ENCODE peak calls at places on chromosome X, in five cellular contexts. One of them, this sample, is unnamed.

GRCh38 chrX:74420194-74421035 is 878 bp upstream of the SLC16A2 start:
- DNase-seq in trophoblast cell: peak; percentile 61
- DNase-seq in K562: no peak
- DNase-seq in keratinocyte: no peak
- DNase-seq in H9: peak; percentile 76
- DNase-seq in this sample: no peak

GRCh38 chrX:9144643-9145290 is 110.8 kb upstream of the FAM9B start:
- DNase-seq in trophoblast cell: peak; percentile 15
- DNase-seq in K562: no peak
- DNase-seq in keratinocyte: no peak
- DNase-seq in H9: no peak
- DNase-seq in this sample: no peak

GRCh38 chrX:16250296-16250695 is 83.0 kb downstream of the MAGEB17 start:
- DNase-seq in trophoblast cell: no peak
- DNase-seq in K562: no peak
- DNase-seq in keratinocyte: no peak
- DNase-seq in H9: no peak
- DNase-seq in this sample: no peak

GRCh38 chrX:17183566-17183965 is 191.4 kb upstream of the NHS start:
- DNase-seq in trophoblast cell: peak; percentile 64
- DNase-seq in K562: no peak
- DNase-seq in keratinocyte: no peak
- DNase-seq in H9: no peak
- DNase-seq in this sample: no peak

GRCh38 chrX:97199501-97199900 is 315.8 kb downstream of the RPA4 start:
- DNase-seq in trophoblast cell: no peak
- DNase-seq in K562: no peak
- DNase-seq in keratinocyte: no peak
- DNase-seq in H9: no peak
- DNase-seq in this sample: no peak

GRCh38 chrX:18353931-18354368 is 538 bp downstream of the SCML2 start:
- DNase-seq in trophoblast cell: no peak
- DNase-seq in K562: peak; percentile 52
- DNase-seq in keratinocyte: no peak
- DNase-seq in H9: peak; percentile 54
- DNase-seq in this sample: peak; percentile 23

GRCh38 chrX:49041683-49042529 is 1.3 kb downstream of the TFE3 start:
- DNase-seq in trophoblast cell: peak; percentile 39
- DNase-seq in K562: peak; percentile 38
- DNase-seq in keratinocyte: no peak
- DNase-seq in H9: no peak
- DNase-seq in this sample: no peak

GRCh38 chrX:40514376-40514775 is 66.4 kb upstream of the ATP6AP2 start:
- DNase-seq in trophoblast cell: peak; percentile 42
- DNase-seq in K562: peak; percentile 43
- DNase-seq in keratinocyte: no peak
- DNase-seq in H9: no peak
- DNase-seq in this sample: no peak

GRCh38 chrX:14027511-14028019 is 2.1 kb downstream of the GEMIN8 start:
- DNase-seq in trophoblast cell: peak; percentile 6
- DNase-seq in K562: peak; percentile 39
- DNase-seq in keratinocyte: peak; percentile 77
- DNase-seq in H9: no peak
- DNase-seq in this sample: no peak

GRCh38 chrX:40199704-40200103 is 101.9 kb upstream of the BCOR start:
- DNase-seq in trophoblast cell: peak; percentile 34
- DNase-seq in K562: no peak
- DNase-seq in keratinocyte: no peak
- DNase-seq in H9: no peak
- DNase-seq in this sample: no peak

GRCh38 chrX:8738588-8739189 is 6.8 kb upstream of the ANOS1 start:
- DNase-seq in trophoblast cell: peak; percentile 74
- DNase-seq in K562: peak; percentile 48
- DNase-seq in keratinocyte: no peak
- DNase-seq in H9: no peak
- DNase-seq in this sample: no peak

GRCh38 chrX:39492495-39493162 is 605.1 kb downstream of the BCOR start:
- DNase-seq in trophoblast cell: no peak
- DNase-seq in K562: no peak
- DNase-seq in keratinocyte: no peak
- DNase-seq in H9: no peak
- DNase-seq in this sample: no peak

GRCh38 chrX:97898798-97899197 is 1015.1 kb downstream of the RPA4 start:
- DNase-seq in trophoblast cell: peak; percentile 51
- DNase-seq in K562: no peak
- DNase-seq in keratinocyte: no peak
- DNase-seq in H9: no peak
- DNase-seq in this sample: no peak

GRCh38 chrX:140661657-140662056 is 47.9 kb upstream of the LINC00632 start:
- DNase-seq in trophoblast cell: no peak
- DNase-seq in K562: no peak
- DNase-seq in keratinocyte: no peak
- DNase-seq in H9: no peak
- DNase-seq in this sample: no peak

GRCh38 chrX:150365051-150365952 is 2.2 kb downstream of the MAMLD1 start:
- DNase-seq in trophoblast cell: peak; percentile 46
- DNase-seq in K562: peak; percentile 34
- DNase-seq in keratinocyte: no peak
- DNase-seq in H9: peak; percentile 71
- DNase-seq in this sample: no peak

GRCh38 chrX:79130857-79131256 is 13.6 kb upstream of the GPR174 start:
- DNase-seq in trophoblast cell: no peak
- DNase-seq in K562: no peak
- DNase-seq in keratinocyte: no peak
- DNase-seq in H9: peak; percentile 24
- DNase-seq in this sample: peak; percentile 43

GRCh38 chrX:47878198-47878597 is 41.5 kb downstream of the ZNF81 start:
- DNase-seq in trophoblast cell: no peak
- DNase-seq in K562: no peak
- DNase-seq in keratinocyte: no peak
- DNase-seq in H9: no peak
- DNase-seq in this sample: no peak

GRCh38 chrX:12370444-12371089 is 232.3 kb downstream of the FRMPD4 start:
- DNase-seq in trophoblast cell: peak; percentile 74
- DNase-seq in K562: no peak
- DNase-seq in keratinocyte: no peak
- DNase-seq in H9: no peak
- DNase-seq in this sample: no peak

GRCh38 chrX:78024349-78025108 is 55.1 kb upstream of the PGAM4 start:
- DNase-seq in trophoblast cell: peak; percentile 50
- DNase-seq in K562: peak; percentile 56
- DNase-seq in keratinocyte: peak; percentile 9
- DNase-seq in H9: peak; percentile 37
- DNase-seq in this sample: no peak

GRCh38 chrX:10325606-10326005 is 168.8 kb downstream of the CLCN4 start:
- DNase-seq in trophoblast cell: no peak
- DNase-seq in K562: no peak
- DNase-seq in keratinocyte: no peak
- DNase-seq in H9: no peak
- DNase-seq in this sample: no peak

GRCh38 chrX:682892-683291 is 52.3 kb downstream of the SHOX start:
- DNase-seq in trophoblast cell: no peak
- DNase-seq in K562: no peak
- DNase-seq in keratinocyte: no peak
- DNase-seq in H9: no peak
- DNase-seq in this sample: no peak

GRCh38 chrX:149630681-149631292 is 805 bp downstream of the TMEM185A start:
- DNase-seq in trophoblast cell: peak; percentile 8
- DNase-seq in K562: peak; percentile 33
- DNase-seq in keratinocyte: no peak
- DNase-seq in H9: no peak
- DNase-seq in this sample: no peak

GRCh38 chrX:77894921-77895886 is at the start of gene MAGT1:
- DNase-seq in trophoblast cell: peak; percentile 99
- DNase-seq in K562: peak; percentile 96
- DNase-seq in keratinocyte: peak; percentile 71
- DNase-seq in H9: peak; percentile 96
- DNase-seq in this sample: peak; percentile 94

GRCh38 chrX:110514498-110514897 is 155.8 kb downstream of the RTL9 start:
- DNase-seq in trophoblast cell: no peak
- DNase-seq in K562: no peak
- DNase-seq in keratinocyte: no peak
- DNase-seq in H9: no peak
- DNase-seq in this sample: no peak

GRCh38 chrX:51496501-51497291 is at the start of gene NUDT11:
- DNase-seq in trophoblast cell: peak; percentile 44
- DNase-seq in K562: peak; percentile 44
- DNase-seq in keratinocyte: no peak
- DNase-seq in H9: peak; percentile 77
- DNase-seq in this sample: peak; percentile 63

GRCh38 chrX:35461164-35461563 is 337.0 kb upstream of the MAGEB16 start:
- DNase-seq in trophoblast cell: no peak
- DNase-seq in K562: no peak
- DNase-seq in keratinocyte: no peak
- DNase-seq in H9: no peak
- DNase-seq in this sample: no peak

GRCh38 chrX:45758738-45759397 is 558.2 kb upstream of the DIPK2B start:
- DNase-seq in trophoblast cell: no peak
- DNase-seq in K562: no peak
- DNase-seq in keratinocyte: no peak
- DNase-seq in H9: no peak
- DNase-seq in this sample: no peak

GRCh38 chrX:45755719-45756118 is 555.0 kb upstream of the DIPK2B start:
- DNase-seq in trophoblast cell: no peak
- DNase-seq in K562: no peak
- DNase-seq in keratinocyte: no peak
- DNase-seq in H9: no peak
- DNase-seq in this sample: no peak

GRCh38 chrX:45756562-45756961 is 555.9 kb upstream of the DIPK2B start:
- DNase-seq in trophoblast cell: no peak
- DNase-seq in K562: no peak
- DNase-seq in keratinocyte: no peak
- DNase-seq in H9: no peak
- DNase-seq in this sample: no peak

GRCh38 chrX:45758319-45758718 is 557.6 kb upstream of the DIPK2B start:
- DNase-seq in trophoblast cell: no peak
- DNase-seq in K562: no peak
- DNase-seq in keratinocyte: no peak
- DNase-seq in H9: no peak
- DNase-seq in this sample: no peak

DNA sequence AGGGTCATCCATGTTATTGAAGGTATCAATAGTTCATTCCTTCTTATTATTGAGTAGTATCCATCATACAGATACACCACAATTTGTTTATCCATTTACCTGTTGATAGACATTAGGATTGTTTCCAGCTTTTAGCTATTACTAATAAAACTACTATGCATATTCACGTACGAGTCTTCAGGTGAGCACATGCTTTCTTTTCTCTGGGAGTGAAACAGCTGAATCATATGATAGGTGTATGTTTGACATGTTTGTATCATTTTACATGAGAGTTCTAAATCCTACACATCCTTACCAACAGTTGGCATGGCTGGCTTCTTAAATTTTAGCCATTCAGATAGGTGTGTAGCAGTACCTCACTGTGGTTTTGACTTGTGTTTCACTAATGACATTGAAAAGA is 556.6 kb upstream of the DIPK2B start:
- DNase-seq in trophoblast cell: no peak
- DNase-seq in K562: no peak
- DNase-seq in keratinocyte: no peak
- DNase-seq in H9: no peak
- DNase-seq in this sample: no peak
- H3K4me1 ChIP-seq in trophoblast cell: no peaks in the 10 kb centered on the region
- H3K4me1 ChIP-seq in K562: no peaks in the 10 kb centered on the region
- H3K4me1 ChIP-seq in keratinocyte: peaks cover 94% of the 10 kb centered on the region
- H3K4me1 ChIP-seq in H9: peaks cover 3% of the 10 kb centered on the region
- H3K4me1 ChIP-seq in this sample: no peaks in the 10 kb centered on the region

DNA sequence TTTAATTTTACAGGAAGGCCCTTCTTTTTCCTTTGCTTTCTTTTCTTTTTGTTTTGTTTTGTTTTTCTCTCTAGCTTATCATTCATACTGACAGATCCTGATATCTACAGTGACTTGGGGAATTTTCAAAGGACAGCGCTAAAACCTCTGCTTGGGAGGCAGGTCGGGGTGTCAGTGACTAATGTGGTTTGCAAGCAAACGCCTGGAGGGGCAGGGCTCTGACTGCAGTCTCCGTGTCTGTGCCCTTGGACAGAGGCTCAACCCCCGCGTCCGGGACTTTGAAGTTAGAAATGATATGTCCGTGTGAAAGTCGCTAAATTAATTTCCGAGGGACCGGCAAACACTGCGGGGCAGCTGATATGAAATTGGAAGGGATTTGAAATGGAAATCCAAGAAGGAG is 312.5 kb downstream of the DHRSX start:
- DNase-seq in trophoblast cell: no peak
- DNase-seq in K562: peak; percentile 65
- DNase-seq in keratinocyte: no peak
- DNase-seq in H9: no peak
- DNase-seq in this sample: no peak
- H3K9me3 ChIP-seq in trophoblast cell: peaks cover 12% of the 10 kb centered on the region
- H3K9me3 ChIP-seq in K562: peaks cover 4% of the 10 kb centered on the region
- H3K9me3 ChIP-seq in keratinocyte: peaks cover 1% of the 10 kb centered on the region
- H3K9me3 ChIP-seq in H9: no peaks in the 10 kb centered on the region
- H3K9me3 ChIP-seq in this sample: peaks cover 33% of the 10 kb centered on the region

DNA sequence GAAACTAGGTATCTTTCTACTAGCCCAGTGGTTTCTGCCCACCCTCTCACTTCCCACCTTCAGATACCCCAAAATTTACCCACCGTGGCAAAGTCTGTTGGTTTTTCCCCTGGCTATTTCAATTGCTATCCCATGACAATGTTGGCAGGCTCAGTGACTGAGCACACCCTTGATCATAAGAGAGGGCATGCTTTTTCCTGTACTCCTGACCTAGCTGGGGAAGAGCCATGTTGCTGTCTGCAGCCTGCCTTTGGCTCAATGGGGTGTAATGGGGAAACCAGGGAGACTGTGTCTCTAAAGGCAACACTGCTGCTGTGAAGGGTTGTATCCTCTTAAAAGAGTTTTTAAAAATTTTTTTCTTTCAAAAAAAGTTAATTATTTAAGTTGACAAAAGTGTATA is 90.4 kb upstream of the CITED1 start:
- DNase-seq in trophoblast cell: no peak
- DNase-seq in K562: no peak
- DNase-seq in keratinocyte: no peak
- DNase-seq in H9: no peak
- DNase-seq in this sample: no peak
- H3K9ac ChIP-seq in trophoblast cell: no peak overlapping the region
- H3K9ac ChIP-seq in K562: no peak overlapping the region
- H3K9ac ChIP-seq in keratinocyte: no peak overlapping the region
- H3K9ac ChIP-seq in H9: no peak overlapping the region
- H3K9ac ChIP-seq in this sample: no peak overlapping the region

DNA sequence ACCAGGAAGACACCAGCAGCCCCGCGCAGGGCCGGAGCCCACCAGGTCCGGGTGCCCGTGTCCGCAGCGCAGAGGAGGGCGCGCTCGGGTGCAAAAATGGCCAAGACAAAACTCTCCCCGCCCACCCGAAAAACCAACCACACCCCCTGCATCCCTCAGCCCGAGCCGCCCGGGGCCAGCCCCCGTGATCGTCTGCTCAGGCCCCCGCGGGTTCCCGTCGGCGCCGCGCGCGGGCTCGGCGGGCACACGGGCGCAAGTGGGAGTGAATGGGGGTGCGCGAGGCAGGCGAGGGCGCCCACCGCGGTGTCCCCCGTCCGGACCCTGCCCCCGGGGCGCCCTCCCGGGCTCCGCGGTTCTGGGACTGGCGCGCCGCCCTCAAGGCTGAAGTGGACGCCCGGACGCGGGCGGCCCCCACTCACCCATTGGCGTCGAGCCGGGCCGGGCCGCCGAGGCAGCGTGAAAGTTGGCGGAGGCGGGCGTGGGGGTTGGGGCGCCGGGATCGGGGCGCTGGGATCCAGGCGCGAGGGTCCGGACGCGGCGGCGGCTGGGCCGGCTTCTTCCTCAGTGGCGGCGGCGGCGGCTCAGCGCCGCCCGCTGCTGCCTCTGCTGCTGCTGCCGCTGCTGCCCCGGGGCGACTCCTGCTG is 390 bp downstream of the SH3KBP1 start:
- DNase-seq in trophoblast cell: peak; percentile 43
- DNase-seq in K562: peak; percentile 15
- DNase-seq in keratinocyte: no peak
- DNase-seq in H9: no peak
- DNase-seq in this sample: no peak
- H3K4me1 ChIP-seq in trophoblast cell: peaks cover 12% of the 10 kb centered on the region
- H3K4me1 ChIP-seq in K562: peaks cover 3% of the 10 kb centered on the region
- H3K4me1 ChIP-seq in keratinocyte: peaks cover 5% of the 10 kb centered on the region
- H3K4me1 ChIP-seq in H9: no peaks in the 10 kb centered on the region
- H3K4me1 ChIP-seq in this sample: peaks cover 11% of the 10 kb centered on the region

This sample was measured in NT2/D1.